ENCODE peak calls at places on chromosomes 12 and 14, in eight cellular contexts. One of them, this sample, is unnamed.

GRCh38 chr12:62466596-62467411 is at the start of gene MON2:
- DNase-seq in foreskin fibroblast: peak; percentile 84
- DNase-seq in lung: peak; percentile 87
- DNase-seq in AG10803: peak; percentile 78
- DNase-seq in brain microvascular endothelial cell: peak; percentile 71
- DNase-seq in endodermal cell: peak; percentile 96
- DNase-seq in cardiac fibroblast: peak; percentile 78
- DNase-seq in ovary: peak; percentile 91
- DNase-seq in this sample: peak; percentile 94

GRCh38 chr14:100664841-100665425 is 61.8 kb upstream of the DLK1 start:
- DNase-seq in foreskin fibroblast: peak; percentile 70
- DNase-seq in lung: no peak
- DNase-seq in AG10803: peak; percentile 82
- DNase-seq in brain microvascular endothelial cell: no peak
- DNase-seq in endodermal cell: peak; percentile 51
- DNase-seq in cardiac fibroblast: no peak
- DNase-seq in ovary: peak; percentile 84
- DNase-seq in this sample: no peak

GRCh38 chr14:32319368-32320049 is 9.6 kb upstream of the AKAP6 start:
- DNase-seq in foreskin fibroblast: peak; percentile 9
- DNase-seq in lung: no peak
- DNase-seq in AG10803: no peak
- DNase-seq in brain microvascular endothelial cell: no peak
- DNase-seq in endodermal cell: no peak
- DNase-seq in cardiac fibroblast: peak; percentile 47
- DNase-seq in ovary: no peak
- DNase-seq in this sample: peak; percentile 26

GRCh38 chr12:65294863-65295262 is 16.4 kb downstream of the MSRB3 start:
- DNase-seq in foreskin fibroblast: no peak
- DNase-seq in lung: no peak
- DNase-seq in AG10803: no peak
- DNase-seq in brain microvascular endothelial cell: no peak
- DNase-seq in endodermal cell: no peak
- DNase-seq in cardiac fibroblast: no peak
- DNase-seq in ovary: no peak
- DNase-seq in this sample: no peak

GRCh38 chr14:92039073-92039719 is 663 bp downstream of the TRIP11 start:
- DNase-seq in foreskin fibroblast: peak; percentile 27
- DNase-seq in lung: no peak
- DNase-seq in AG10803: peak; percentile 58
- DNase-seq in brain microvascular endothelial cell: peak; percentile 78
- DNase-seq in endodermal cell: peak; percentile 94
- DNase-seq in cardiac fibroblast: peak; percentile 71
- DNase-seq in ovary: peak; percentile 73
- DNase-seq in this sample: peak; percentile 89

GRCh38 chr14:51116682-51117081 is 21.8 kb upstream of the TRIM9 start:
- DNase-seq in foreskin fibroblast: no peak
- DNase-seq in lung: no peak
- DNase-seq in AG10803: no peak
- DNase-seq in brain microvascular endothelial cell: no peak
- DNase-seq in endodermal cell: no peak
- DNase-seq in cardiac fibroblast: no peak
- DNase-seq in ovary: no peak
- DNase-seq in this sample: no peak

GRCh38 chr12:70418101-70418500 is 52.0 kb downstream of the KCNMB4 start:
- DNase-seq in foreskin fibroblast: no peak
- DNase-seq in lung: no peak
- DNase-seq in AG10803: peak; percentile 22
- DNase-seq in brain microvascular endothelial cell: no peak
- DNase-seq in endodermal cell: no peak
- DNase-seq in cardiac fibroblast: peak; percentile 17
- DNase-seq in ovary: no peak
- DNase-seq in this sample: peak; percentile 6

GRCh38 chr14:42222924-42223471 is 616.3 kb downstream of the LRFN5 start:
- DNase-seq in foreskin fibroblast: peak; percentile 86
- DNase-seq in lung: no peak
- DNase-seq in AG10803: peak; percentile 70
- DNase-seq in brain microvascular endothelial cell: peak; percentile 64
- DNase-seq in endodermal cell: no peak
- DNase-seq in cardiac fibroblast: peak; percentile 70
- DNase-seq in ovary: no peak
- DNase-seq in this sample: peak; percentile 14

GRCh38 chr14:31172084-31172483 is 35.5 kb downstream of the HECTD1 start:
- DNase-seq in foreskin fibroblast: no peak
- DNase-seq in lung: no peak
- DNase-seq in AG10803: no peak
- DNase-seq in brain microvascular endothelial cell: no peak
- DNase-seq in endodermal cell: no peak
- DNase-seq in cardiac fibroblast: peak; percentile 27
- DNase-seq in ovary: no peak
- DNase-seq in this sample: no peak

GRCh38 chr12:6404390-6404789 is 20.4 kb downstream of the LTBR start:
- DNase-seq in foreskin fibroblast: no peak
- DNase-seq in lung: no peak
- DNase-seq in AG10803: no peak
- DNase-seq in brain microvascular endothelial cell: no peak
- DNase-seq in endodermal cell: no peak
- DNase-seq in cardiac fibroblast: no peak
- DNase-seq in ovary: no peak
- DNase-seq in this sample: no peak

GRCh38 chr12:70048521-70049245 is 194.6 kb upstream of the CNOT2 start:
- DNase-seq in foreskin fibroblast: no peak
- DNase-seq in lung: no peak
- DNase-seq in AG10803: no peak
- DNase-seq in brain microvascular endothelial cell: no peak
- DNase-seq in endodermal cell: no peak
- DNase-seq in cardiac fibroblast: no peak
- DNase-seq in ovary: no peak
- DNase-seq in this sample: no peak

GRCh38 chr12:45213107-45213506 is 2.8 kb upstream of the ANO6 start:
- DNase-seq in foreskin fibroblast: no peak
- DNase-seq in lung: no peak
- DNase-seq in AG10803: no peak
- DNase-seq in brain microvascular endothelial cell: no peak
- DNase-seq in endodermal cell: no peak
- DNase-seq in cardiac fibroblast: no peak
- DNase-seq in ovary: no peak
- DNase-seq in this sample: no peak

GRCh38 chr14:38210587-38211257 is 3.0 kb downstream of the SSTR1 start:
- DNase-seq in foreskin fibroblast: peak; percentile 71
- DNase-seq in lung: no peak
- DNase-seq in AG10803: peak; percentile 72
- DNase-seq in brain microvascular endothelial cell: no peak
- DNase-seq in endodermal cell: peak; percentile 78
- DNase-seq in cardiac fibroblast: peak; percentile 66
- DNase-seq in ovary: no peak
- DNase-seq in this sample: peak; percentile 69

GRCh38 chr12:108532061-108532848 is 17.2 kb downstream of the FICD start:
- DNase-seq in foreskin fibroblast: no peak
- DNase-seq in lung: no peak
- DNase-seq in AG10803: no peak
- DNase-seq in brain microvascular endothelial cell: no peak
- DNase-seq in endodermal cell: no peak
- DNase-seq in cardiac fibroblast: no peak
- DNase-seq in ovary: no peak
- DNase-seq in this sample: no peak

GRCh38 chr12:117370588-117370987 is 9.2 kb upstream of the NOS1 start:
- DNase-seq in foreskin fibroblast: no peak
- DNase-seq in lung: no peak
- DNase-seq in AG10803: no peak
- DNase-seq in brain microvascular endothelial cell: no peak
- DNase-seq in endodermal cell: no peak
- DNase-seq in cardiac fibroblast: no peak
- DNase-seq in ovary: no peak
- DNase-seq in this sample: no peak

GRCh38 chr12:101891462-101891971 is 14.1 kb downstream of the DRAM1 start:
- DNase-seq in foreskin fibroblast: peak; percentile 75
- DNase-seq in lung: peak; percentile 64
- DNase-seq in AG10803: peak; percentile 89
- DNase-seq in brain microvascular endothelial cell: peak; percentile 22
- DNase-seq in endodermal cell: no peak
- DNase-seq in cardiac fibroblast: peak; percentile 76
- DNase-seq in ovary: no peak
- DNase-seq in this sample: peak; percentile 61

GRCh38 chr14:20790439-20791116 is 9.5 kb downstream of the RNASE6 start:
- DNase-seq in foreskin fibroblast: no peak
- DNase-seq in lung: no peak
- DNase-seq in AG10803: no peak
- DNase-seq in brain microvascular endothelial cell: no peak
- DNase-seq in endodermal cell: no peak
- DNase-seq in cardiac fibroblast: no peak
- DNase-seq in ovary: no peak
- DNase-seq in this sample: no peak

GRCh38 chr12:22900401-22900800 is 275.4 kb downstream of the ETNK1 start:
- DNase-seq in foreskin fibroblast: no peak
- DNase-seq in lung: no peak
- DNase-seq in AG10803: no peak
- DNase-seq in brain microvascular endothelial cell: no peak
- DNase-seq in endodermal cell: no peak
- DNase-seq in cardiac fibroblast: no peak
- DNase-seq in ovary: no peak
- DNase-seq in this sample: no peak

GRCh38 chr14:105021656-105022275 is 883 bp upstream of the CDCA4 start:
- DNase-seq in foreskin fibroblast: no peak
- DNase-seq in lung: peak; percentile 43
- DNase-seq in AG10803: peak; percentile 30
- DNase-seq in brain microvascular endothelial cell: no peak
- DNase-seq in endodermal cell: peak; percentile 85
- DNase-seq in cardiac fibroblast: no peak
- DNase-seq in ovary: peak; percentile 60
- DNase-seq in this sample: peak; percentile 58

GRCh38 chr12:58105225-58106119 is 164.1 kb downstream of the ATP23 start:
- DNase-seq in foreskin fibroblast: peak; percentile 11
- DNase-seq in lung: no peak
- DNase-seq in AG10803: peak; percentile 4
- DNase-seq in brain microvascular endothelial cell: peak; percentile 14
- DNase-seq in endodermal cell: peak; percentile 58
- DNase-seq in cardiac fibroblast: peak; percentile 33
- DNase-seq in ovary: no peak
- DNase-seq in this sample: peak; percentile 32

GRCh38 chr12:98259667-98260066 is 255.7 kb upstream of the TMPO start:
- DNase-seq in foreskin fibroblast: no peak
- DNase-seq in lung: no peak
- DNase-seq in AG10803: no peak
- DNase-seq in brain microvascular endothelial cell: no peak
- DNase-seq in endodermal cell: no peak
- DNase-seq in cardiac fibroblast: no peak
- DNase-seq in ovary: no peak
- DNase-seq in this sample: no peak

DNA sequence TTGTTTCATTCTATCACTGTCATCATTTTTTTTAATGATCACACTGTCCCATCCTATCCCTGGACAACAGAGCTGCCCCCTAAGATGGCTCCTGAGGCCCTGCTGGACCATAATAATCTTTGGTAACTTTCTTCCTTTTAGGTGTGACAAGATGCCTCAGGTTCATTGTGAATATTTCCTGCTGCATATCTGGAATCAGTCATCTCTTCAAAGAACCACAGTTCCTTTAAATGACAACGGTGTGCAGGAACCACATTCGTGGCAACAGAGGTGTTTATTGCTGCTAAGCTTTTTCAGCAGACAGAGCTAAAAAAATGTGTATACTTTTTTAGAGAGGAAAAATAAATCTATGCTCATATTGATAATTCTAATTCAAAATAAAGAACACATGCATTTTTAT is 312.9 kb downstream of the MED13L start:
- DNase-seq in foreskin fibroblast: no peak
- DNase-seq in lung: no peak
- DNase-seq in AG10803: no peak
- DNase-seq in brain microvascular endothelial cell: no peak
- DNase-seq in endodermal cell: no peak
- DNase-seq in cardiac fibroblast: no peak
- DNase-seq in ovary: no peak
- DNase-seq in this sample: no peak
- TF ChIP-seq CTCF in foreskin fibroblast: no peak
- TF ChIP-seq CTCF in lung: no peak
- TF ChIP-seq CTCF in AG10803: no peak
- TF ChIP-seq CTCF in brain microvascular endothelial cell: no peak
- TF ChIP-seq CTCF in endodermal cell: no peak
- TF ChIP-seq CTCF in cardiac fibroblast: no peak
- TF ChIP-seq CTCF in ovary: no peak
- TF ChIP-seq CTCF in this sample: no peak

GRCh38 chr12:120238224-120238616 is 27.3 kb downstream of the PXN start:
- DNase-seq in foreskin fibroblast: no peak
- DNase-seq in lung: no peak
- DNase-seq in AG10803: no peak
- DNase-seq in brain microvascular endothelial cell: no peak
- DNase-seq in endodermal cell: no peak
- DNase-seq in cardiac fibroblast: no peak
- DNase-seq in ovary: no peak
- DNase-seq in this sample: no peak
- H3K4me3 ChIP-seq in foreskin fibroblast: no peak overlapping the region
- H3K4me3 ChIP-seq in lung: no peak overlapping the region
- H3K4me3 ChIP-seq in AG10803: peak overlapping the region; percentile 32
- H3K4me3 ChIP-seq in brain microvascular endothelial cell: no peak overlapping the region
- H3K4me3 ChIP-seq in endodermal cell: no peak overlapping the region
- H3K4me3 ChIP-seq in cardiac fibroblast: no peak overlapping the region
- H3K4me3 ChIP-seq in ovary: no peak overlapping the region
- H3K4me3 ChIP-seq in this sample: no peak overlapping the region

GRCh38 chr14:76810953-76811400 is 1.7 kb downstream of the ANGEL1 start:
- DNase-seq in foreskin fibroblast: peak; percentile 37
- DNase-seq in lung: no peak
- DNase-seq in AG10803: peak; percentile 47
- DNase-seq in brain microvascular endothelial cell: peak; percentile 37
- DNase-seq in endodermal cell: no peak
- DNase-seq in cardiac fibroblast: peak; percentile 58
- DNase-seq in ovary: no peak
- DNase-seq in this sample: peak; percentile 60
- TF ChIP-seq CTCF in foreskin fibroblast: peak; percentile 60
- TF ChIP-seq CTCF in lung: peak; percentile 33
- TF ChIP-seq CTCF in AG10803: peak; percentile 75
- TF ChIP-seq CTCF in brain microvascular endothelial cell: peak; percentile 76
- TF ChIP-seq CTCF in endodermal cell: peak; percentile 69
- TF ChIP-seq CTCF in cardiac fibroblast: peak; percentile 68
- TF ChIP-seq CTCF in ovary: no peak
- TF ChIP-seq CTCF in this sample: peak; percentile 58

DNA sequence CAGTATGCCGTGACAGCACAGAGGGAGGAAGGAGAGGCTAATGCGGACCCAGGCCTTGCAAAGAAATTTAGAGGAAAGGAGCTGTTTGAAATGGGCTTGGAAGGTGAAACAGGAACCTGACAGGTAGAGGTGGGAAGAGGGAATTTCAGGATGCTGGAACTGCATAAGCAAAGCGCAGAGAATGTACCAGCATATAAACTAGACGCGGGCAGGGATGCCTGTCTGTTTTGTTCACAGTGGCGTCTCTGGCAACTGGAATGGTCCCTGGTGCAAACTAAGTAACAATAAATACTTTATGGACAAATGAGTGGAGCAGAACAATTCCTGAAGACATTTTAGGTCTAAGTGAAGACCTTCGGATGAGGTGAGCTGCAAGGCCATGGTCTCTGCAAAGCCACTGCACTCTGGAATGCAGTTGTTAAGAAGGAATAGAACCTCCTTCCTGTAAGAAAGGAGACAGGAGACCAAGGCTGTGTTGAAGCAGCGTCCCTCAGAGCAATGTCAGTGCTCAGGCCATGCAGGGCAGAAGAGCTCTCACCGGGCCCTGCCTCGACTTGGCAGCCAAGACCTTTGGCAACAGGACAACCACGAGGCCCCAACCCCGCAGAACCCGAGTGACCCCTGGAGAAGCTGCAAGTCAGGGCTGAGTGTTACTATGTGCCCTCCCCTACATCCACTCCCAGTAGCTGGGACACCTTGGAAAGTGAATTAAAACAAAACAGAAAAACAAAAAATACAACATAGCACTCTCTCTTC is 42.8 kb downstream of the PITPNM2 start:
- DNase-seq in foreskin fibroblast: no peak
- DNase-seq in lung: no peak
- DNase-seq in AG10803: no peak
- DNase-seq in brain microvascular endothelial cell: no peak
- DNase-seq in endodermal cell: no peak
- DNase-seq in cardiac fibroblast: no peak
- DNase-seq in ovary: no peak
- DNase-seq in this sample: no peak
- H3K4me3 ChIP-seq in foreskin fibroblast: no peak overlapping the region
- H3K4me3 ChIP-seq in lung: no peak overlapping the region
- H3K4me3 ChIP-seq in AG10803: no peak overlapping the region
- H3K4me3 ChIP-seq in brain microvascular endothelial cell: no peak overlapping the region
- H3K4me3 ChIP-seq in endodermal cell: no peak overlapping the region
- H3K4me3 ChIP-seq in cardiac fibroblast: no peak overlapping the region
- H3K4me3 ChIP-seq in ovary: no peak overlapping the region
- H3K4me3 ChIP-seq in this sample: no peak overlapping the region